ENCODE peak calls at places on chromosome 20, in nine cellular contexts. D is BE2C; C is CD8-positive, alpha-beta memory T cell; I is OCI-LY7; P is left ventricle myocardium inferior; A is right atrium auricular region; G is heart left ventricle; W is heart right ventricle; F is neuronal stem cell. Y is an unnamed sample.

GRCh38 chr20:21941941-21942805 is 236.7 kb downstream of the PAX1 start:
- DNase-seq in D (no peak), C (no peak), I (no peak), P (no peak), A (no peak), G (no peak), W (no peak), F (no peak), Y (no peak)

GRCh38 chr20:57439432-57439831 is 48.2 kb downstream of the RBM38 start:
- DNase-seq in D (no peak), C (no peak), I (no peak), P (peak; percentile 76), A (no peak), G (peak; percentile 91), W (peak; percentile 79), F (no peak), Y (no peak)

GRCh38 chr20:12171927-12172581 is 254.4 kb downstream of the BTBD3 start:
- DNase-seq in D (no peak), C (no peak), I (no peak), P (no peak), A (no peak), G (no peak), W (no peak), F (no peak), Y (peak; percentile 89)

GRCh38 chr20:38789503-38790209 is 15.8 kb upstream of the PPP1R16B start:
- DNase-seq in D (no peak), C (no peak), I (no peak), P (no peak), A (no peak), G (no peak), W (no peak), F (no peak), Y (no peak)

GRCh38 chr20:49907405-49908257 is 7.7 kb downstream of the SPATA2 start:
- DNase-seq in D (no peak), C (no peak), I (no peak), P (no peak), A (no peak), G (peak; percentile 49), W (no peak), F (no peak), Y (no peak)

GRCh38 chr20:50438986-50439407 is 71.2 kb upstream of the PTPN1 start:
- DNase-seq in D (peak; percentile 32), C (no peak), I (no peak), P (no peak), A (no peak), G (no peak), W (no peak), F (no peak), Y (no peak)

GRCh38 chr20:15045246-15045645 is 707.8 kb upstream of the FLRT3 start:
- DNase-seq in D (no peak), C (no peak), I (no peak), P (peak; percentile 22), A (peak; percentile 77), G (peak; percentile 44), W (no peak), F (no peak), Y (no peak)

GRCh38 chr20:32452776-32453466 is 94.8 kb downstream of the ASXL1 start:
- DNase-seq in D (no peak), C (peak; percentile 11), I (no peak), P (no peak), A (no peak), G (peak; percentile 24), W (no peak), F (no peak), Y (no peak)

GRCh38 chr20:32569380-32570305 is 15.5 kb downstream of the NOL4L start:
- DNase-seq in D (no peak), C (no peak), I (no peak), P (no peak), A (no peak), G (no peak), W (no peak), F (no peak), Y (no peak)

GRCh38 chr20:44153636-44154043 is 33.3 kb downstream of the JPH2 start:
- DNase-seq in D (no peak), C (peak; percentile 55), I (no peak), P (no peak), A (no peak), G (no peak), W (no peak), F (no peak), Y (no peak)

GRCh38 chr20:44157061-44157460 is 29.9 kb downstream of the JPH2 start:
- DNase-seq in D (no peak), C (no peak), I (no peak), P (no peak), A (no peak), G (no peak), W (no peak), F (no peak), Y (no peak)

GRCh38 chr20:44154521-44155001 is 32.4 kb downstream of the JPH2 start:
- DNase-seq in D (no peak), C (no peak), I (no peak), P (no peak), A (no peak), G (no peak), W (no peak), F (no peak), Y (no peak)

DNA sequence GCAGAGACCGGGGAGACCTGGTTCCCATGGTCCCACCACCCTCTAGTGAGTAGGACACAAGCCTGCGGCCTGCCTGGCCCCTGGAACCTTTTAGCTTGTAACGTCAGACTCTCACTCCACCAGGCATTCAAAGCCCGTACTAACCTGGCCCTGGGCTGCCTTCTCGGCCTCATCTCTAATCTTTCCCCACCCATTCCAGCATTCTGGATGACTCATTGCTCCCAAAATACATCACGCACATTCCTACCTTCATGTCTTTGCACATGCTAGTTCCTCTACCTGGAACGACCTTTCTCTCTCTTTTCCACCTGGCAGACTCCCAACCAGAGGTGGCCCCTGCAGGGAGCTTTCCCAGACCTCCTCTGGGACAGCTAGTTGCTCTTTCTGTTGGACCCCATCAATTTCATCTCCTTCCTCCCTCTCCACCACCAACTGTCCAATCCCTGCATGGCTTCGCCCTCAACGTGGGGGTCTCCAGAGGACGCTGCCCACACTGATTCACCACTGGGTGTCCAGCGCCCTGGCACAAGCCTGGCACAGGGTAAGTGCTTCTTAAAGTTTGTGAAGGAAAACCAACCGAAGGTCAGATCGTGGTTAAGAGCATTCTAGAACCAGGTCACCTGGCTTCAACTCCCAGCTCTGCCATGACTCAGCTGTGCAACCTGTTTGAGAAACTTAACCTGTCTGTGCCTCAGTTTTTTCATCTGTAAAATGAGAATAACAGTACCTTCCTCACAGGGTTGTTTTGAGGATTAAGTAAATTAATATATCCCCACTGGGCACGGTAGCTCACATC is 35.2 kb downstream of the JPH2 start:
- DNase-seq in D (no peak), C (no peak), I (no peak), P (peak; percentile 46), A (no peak), G (peak; percentile 76), W (no peak), F (no peak), Y (no peak)
- H3K4me3 ChIP-seq in D (no peak overlapping the region), C (no peak overlapping the region), I (no peak overlapping the region), P (no peak overlapping the region), A (no peak overlapping the region), G (no peak overlapping the region), W (no peak overlapping the region), F (no peak overlapping the region), Y (no peak overlapping the region)

GRCh38 chr20:17590245-17590644 is 20.4 kb downstream of the DSTN start:
- DNase-seq in D (no peak), C (no peak), I (no peak), P (no peak), A (no peak), G (no peak), W (no peak), F (no peak), Y (no peak)

GRCh38 chr20:17587148-17587547 is 17.3 kb downstream of the DSTN start:
- DNase-seq in D (no peak), C (no peak), I (no peak), P (no peak), A (no peak), G (no peak), W (no peak), F (no peak), Y (no peak)

GRCh38 chr20:17587831-17588230 is 18.0 kb downstream of the DSTN start:
- DNase-seq in D (no peak), C (no peak), I (no peak), P (no peak), A (no peak), G (no peak), W (no peak), F (no peak), Y (no peak)

GRCh38 chr20:17586250-17586649 is 16.4 kb downstream of the DSTN start:
- DNase-seq in D (no peak), C (no peak), I (no peak), P (no peak), A (no peak), G (no peak), W (no peak), F (no peak), Y (no peak)

GRCh38 chr20:17589161-17589834 is 19.4 kb downstream of the DSTN start:
- DNase-seq in D (no peak), C (no peak), I (no peak), P (no peak), A (no peak), G (no peak), W (no peak), F (no peak), Y (no peak)
- H3K4me1 ChIP-seq in D (no peaks in the 10 kb centered on the region), C (no peaks in the 10 kb centered on the region), I (peaks cover 6% of the 10 kb centered on the region), P (peaks cover 100% of the 10 kb centered on the region), A (no peaks in the 10 kb centered on the region), G (peaks cover 10% of the 10 kb centered on the region), W (peaks cover 100% of the 10 kb centered on the region), F (no peaks in the 10 kb centered on the region), Y (no peaks in the 10 kb centered on the region)

DNA sequence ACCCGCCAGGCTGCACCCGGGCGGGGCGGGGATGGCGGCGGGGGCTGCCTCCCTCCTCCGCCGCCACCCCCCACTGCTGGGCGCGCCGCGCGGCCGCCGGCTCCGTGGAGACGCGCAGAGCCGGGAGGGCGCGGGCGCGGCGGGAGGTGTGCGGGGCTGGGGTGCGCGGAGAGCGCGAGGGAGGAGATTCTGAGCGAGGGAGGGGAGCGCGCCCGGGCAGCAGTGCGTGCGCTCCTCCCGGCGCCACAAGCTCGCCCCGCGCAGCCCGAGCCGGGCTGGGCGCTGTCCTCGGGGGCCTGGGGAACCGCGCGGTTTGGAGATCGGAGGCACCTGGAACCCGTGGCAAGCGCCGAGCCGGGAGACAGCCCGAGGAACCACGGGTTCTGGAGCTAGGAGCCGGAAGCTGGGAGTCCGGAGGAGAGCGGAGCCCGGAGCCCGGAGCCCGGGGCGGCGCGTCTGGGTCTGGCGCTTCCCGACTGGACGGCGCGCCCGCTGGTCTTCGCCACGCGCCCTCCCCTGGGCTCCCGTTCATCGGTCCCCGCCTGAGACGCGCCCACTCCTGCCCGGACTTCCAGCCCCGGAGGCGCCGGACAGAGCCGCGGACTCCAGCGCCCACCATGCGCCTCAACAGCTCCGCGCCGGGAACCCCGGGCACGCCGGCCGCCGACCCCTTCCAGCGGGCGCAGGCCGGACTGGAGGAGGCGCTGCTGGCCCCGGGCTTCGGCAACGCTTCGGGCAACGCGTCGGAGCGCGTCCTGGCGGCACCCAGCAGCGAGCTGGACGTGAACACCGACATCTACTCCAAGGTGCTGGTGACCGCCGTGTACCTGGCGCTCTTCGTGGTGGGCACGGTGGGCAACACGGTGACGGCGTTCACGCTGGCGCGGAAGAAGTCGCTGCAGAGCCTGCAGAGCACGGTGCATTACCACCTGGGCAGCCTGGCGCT is at the start of gene NTSR1:
- DNase-seq in D (no peak), C (no peak), I (no peak), P (no peak), A (no peak), G (no peak), W (peak; percentile 7), F (no peak), Y (no peak)
- H3K4me3 ChIP-seq in D (no peak within 1 kb of the TSS), C (no peak within 1 kb of the TSS), I (no peak within 1 kb of the TSS), P (peak within 1 kb of the TSS; percentile 42), A (no peak within 1 kb of the TSS), G (no peak within 1 kb of the TSS), W (no peak within 1 kb of the TSS), F (no peak within 1 kb of the TSS), Y (no peak within 1 kb of the TSS)

GRCh38 chr20:3226093-3226492 is 12.9 kb downstream of the SLC4A11 start:
- DNase-seq in D (no peak), C (no peak), I (no peak), P (no peak), A (no peak), G (no peak), W (no peak), F (no peak), Y (no peak)
- H3K4me1 ChIP-seq in D (peaks cover 3% of the 10 kb centered on the region), C (peaks cover 10% of the 10 kb centered on the region), I (peaks cover 18% of the 10 kb centered on the region), P (peaks cover 13% of the 10 kb centered on the region), A (no peaks in the 10 kb centered on the region), G (no peaks in the 10 kb centered on the region), W (peaks cover 8% of the 10 kb centered on the region), F (no peaks in the 10 kb centered on the region), Y (no peaks in the 10 kb centered on the region)